ENCODE peak calls at places on chromosomes 1 and 21, in eight cellular contexts. H, T, G, O, E, J, D and M are unnamed samples.

GRCh38 chr1:151714820-151715725 is 1.5 kb downstream of the CELF3 start:
- DNase-seq in H (no peak), T (no peak), G (no peak), O (no peak), E (no peak), J (peak), D (no peak), M (no peak)

GRCh38 chr1:235990376-235990795 is 74.5 kb downstream of the NID1 start:
- DNase-seq in H (no peak), T (no peak), G (no peak), O (no peak), E (peak), J (no peak), D (peak), M (peak)

GRCh38 chr21:15617968-15618367 is 111.8 kb upstream of the USP25 start:
- DNase-seq in H (no peak), T (no peak), G (no peak), O (no peak), E (peak), J (peak), D (peak), M (peak)

GRCh38 chr21:41167348-41168342 is at the start of gene BACE2:
- DNase-seq in H (peak), T (peak), G (peak), O (peak), E (peak), J (peak), D (peak), M (peak)

GRCh38 chr1:177328251-177328650 is 157.5 kb downstream of the BRINP2 start:
- DNase-seq in H (no peak), T (no peak), G (no peak), O (no peak), E (no peak), J (no peak), D (no peak), M (no peak)

GRCh38 chr1:73593379-73593778 is 604.6 kb downstream of the LRRIQ3 start:
- DNase-seq in H (no peak), T (no peak), G (peak), O (no peak), E (peak), J (peak), D (no peak), M (peak)

GRCh38 chr1:167052389-167052788 is 37.8 kb downstream of the GPA33 start:
- DNase-seq in H (peak), T (no peak), G (no peak), O (peak), E (peak), J (peak), D (no peak), M (no peak)

GRCh38 chr1:35016406-35016805 is 15.3 kb downstream of the ZMYM6 start:
- DNase-seq in H (no peak), T (no peak), G (no peak), O (no peak), E (no peak), J (no peak), D (no peak), M (no peak)

GRCh38 chr1:201399352-201400126 is 415 bp upstream of the LAD1 start:
- DNase-seq in H (peak), T (peak), G (no peak), O (no peak), E (peak), J (peak), D (no peak), M (no peak)

GRCh38 chr1:226201029-226201593 is 14.6 kb upstream of the ACBD3 start:
- DNase-seq in H (peak), T (no peak), G (no peak), O (no peak), E (peak), J (peak), D (peak), M (no peak)

GRCh38 chr1:939511-940107 is 15.9 kb downstream of the SAMD11 start:
- DNase-seq in H (no peak), T (no peak), G (no peak), O (no peak), E (no peak), J (no peak), D (no peak), M (no peak)

GRCh38 chr1:192303029-192303428 is 13.8 kb upstream of the RGS21 start:
- DNase-seq in H (no peak), T (no peak), G (no peak), O (no peak), E (no peak), J (no peak), D (peak), M (peak)

GRCh38 chr1:203799157-203799556 is 3.7 kb downstream of the ZBED6 start:
- DNase-seq in H (no peak), T (no peak), G (no peak), O (no peak), E (no peak), J (no peak), D (no peak), M (no peak)

GRCh38 chr21:28099296-28099695 is 893.4 kb downstream of the LTN1 start:
- DNase-seq in H (no peak), T (no peak), G (no peak), O (no peak), E (no peak), J (no peak), D (peak), M (peak)

GRCh38 chr1:41657101-41657500 is 172.6 kb upstream of the EDN2 start:
- DNase-seq in H (no peak), T (no peak), G (no peak), O (no peak), E (no peak), J (no peak), D (no peak), M (no peak)

GRCh38 chr1:25743164-25744139 is 56.5 kb upstream of the SELENON start:
- DNase-seq in H (no peak), T (peak), G (no peak), O (no peak), E (no peak), J (no peak), D (peak), M (peak)

GRCh38 chr1:183195146-183195571 is 9.1 kb downstream of the LAMC2 start:
- DNase-seq in H (no peak), T (no peak), G (no peak), O (peak), E (peak), J (no peak), D (peak), M (peak)

GRCh38 chr1:67830226-67830625 is 3.0 kb downstream of the GNG12 start:
- DNase-seq in H (no peak), T (no peak), G (no peak), O (no peak), E (peak), J (no peak), D (no peak), M (peak)

GRCh38 chr1:241702436-241702835 is 50.4 kb downstream of the WDR64 start:
- DNase-seq in H (no peak), T (no peak), G (no peak), O (no peak), E (peak), J (no peak), D (peak), M (peak)

GRCh38 chr1:76477131-76477530 is 390.1 kb upstream of the ST6GALNAC5 start:
- DNase-seq in H (no peak), T (no peak), G (no peak), O (no peak), E (no peak), J (no peak), D (no peak), M (no peak)

GRCh38 chr1:1614204-1614953 is 921 bp upstream of the MIB2 start:
- DNase-seq in H (peak), T (peak), G (peak), O (no peak), E (peak), J (no peak), D (peak), M (peak)

GRCh38 chr1:229105822-229106525 is 164.9 kb upstream of the RAB4A start:
- DNase-seq in H (no peak), T (no peak), G (no peak), O (no peak), E (no peak), J (no peak), D (no peak), M (no peak)

GRCh38 chr1:231040019-231040799 is at the start of gene FAM89A:
- DNase-seq in H (peak), T (peak), G (no peak), O (peak), E (peak), J (peak), D (no peak), M (no peak)

GRCh38 chr1:206744683-206745082 is 25.9 kb upstream of the IL19 start:
- DNase-seq in H (no peak), T (no peak), G (no peak), O (no peak), E (no peak), J (no peak), D (peak), M (no peak)

GRCh38 chr1:218025454-218025853 is 259.6 kb upstream of the RRP15 start:
- DNase-seq in H (no peak), T (no peak), G (peak), O (no peak), E (peak), J (no peak), D (peak), M (peak)

GRCh38 chr1:2867861-2868260 is 66.4 kb upstream of the TTC34 start:
- DNase-seq in H (no peak), T (no peak), G (no peak), O (no peak), E (no peak), J (no peak), D (no peak), M (no peak)
- TF ChIP-seq CTCF in H (no peak), T (no peak), G (no peak), O (no peak), E (peak), J (peak), D (no peak), M (no peak)

GRCh38 chr1:244865028-244865371 is 657 bp upstream of the HNRNPU start:
- DNase-seq in H (peak), T (no peak), G (no peak), O (peak), E (no peak), J (peak), D (no peak), M (no peak)

GRCh38 chr1:244865820-244866219 is 1.5 kb upstream of the HNRNPU start:
- DNase-seq in H (no peak), T (no peak), G (no peak), O (no peak), E (no peak), J (no peak), D (no peak), M (no peak)

GRCh38 chr1:244862699-244863490 is 1.4 kb downstream of the HNRNPU start:
- DNase-seq in H (peak), T (peak), G (peak), O (peak), E (peak), J (peak), D (peak), M (peak)

GRCh38 chr1:244863491-244864252 is 671 bp downstream of the HNRNPU start:
- DNase-seq in H (no peak), T (peak), G (no peak), O (no peak), E (no peak), J (no peak), D (no peak), M (no peak)

DNA sequence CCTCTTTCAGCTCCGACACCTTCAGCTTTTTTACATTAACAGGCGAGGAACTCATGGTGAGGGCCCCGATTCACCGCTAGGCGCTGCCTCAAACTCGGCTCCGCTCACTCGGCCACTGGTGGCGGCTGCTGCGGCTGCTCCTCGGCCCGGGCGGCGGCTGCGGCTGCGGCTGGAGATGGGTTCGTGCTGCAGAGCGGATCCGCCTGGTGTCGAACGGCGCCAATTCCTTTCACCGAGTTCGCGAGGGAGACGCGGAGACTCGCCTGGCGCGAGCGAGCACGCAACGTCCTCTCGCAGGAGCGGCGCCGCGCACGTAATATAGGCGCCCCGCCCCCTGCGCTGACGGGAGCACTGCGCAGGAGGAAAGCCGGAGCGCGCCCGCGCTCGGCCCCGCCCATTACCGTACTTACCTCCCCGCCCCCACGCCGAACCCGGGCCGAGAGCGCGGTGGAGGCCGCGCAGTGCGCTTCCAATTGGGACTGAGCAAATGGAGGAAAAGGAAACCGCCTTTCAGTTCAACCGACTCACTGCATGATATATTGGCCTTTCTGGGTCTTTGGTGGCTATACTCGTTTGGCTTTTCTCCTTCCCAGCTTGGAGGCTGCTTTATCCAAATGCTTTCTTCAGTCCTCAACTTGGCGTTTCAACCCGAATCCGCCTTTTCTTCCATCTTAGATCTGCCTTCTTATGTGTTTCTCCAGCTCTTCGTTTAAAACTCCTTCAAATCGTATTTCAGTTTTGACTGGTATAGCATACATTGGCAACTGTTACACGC is at the start of gene HNRNPU:
- DNase-seq in H (peak), T (peak), G (peak), O (peak), E (peak), J (peak), D (peak), M (peak)
- TF ChIP-seq CTCF in H (peak), T (peak), G (peak), O (no peak), E (no peak), J (no peak), D (peak), M (no peak)

DNA sequence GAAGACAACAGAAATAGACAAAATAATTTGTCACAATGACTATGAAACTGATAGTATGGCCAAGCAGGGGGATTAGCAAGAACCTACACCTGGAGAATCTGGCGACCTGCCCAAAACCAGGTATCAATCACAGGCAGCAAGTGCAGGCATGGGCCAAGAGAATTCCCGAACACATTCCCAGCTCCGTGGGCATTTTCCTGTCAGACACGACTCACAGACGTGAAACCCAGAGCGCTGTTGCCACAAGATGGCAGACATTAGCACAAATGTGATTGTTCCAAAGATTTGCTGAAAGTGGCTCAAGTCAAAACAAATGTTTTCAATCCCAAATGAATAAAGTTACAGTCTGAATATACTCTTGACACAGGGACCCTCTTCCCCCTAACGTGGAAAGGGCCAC is 36.8 kb downstream of the HLCS start:
- DNase-seq in H (no peak), T (no peak), G (no peak), O (no peak), E (peak), J (peak), D (peak), M (no peak)
- TF ChIP-seq CTCF in H (peak), T (no peak), G (peak), O (peak), E (peak), J (peak), D (peak), M (peak)

GRCh38 chr1:44073528-44073927 is 42.3 kb upstream of the SLC6A9 start:
- DNase-seq in H (no peak), T (no peak), G (no peak), O (no peak), E (no peak), J (peak), D (no peak), M (no peak)

GRCh38 chr1:44078087-44078486 is 40.5 kb upstream of the KLF17 start:
- DNase-seq in H (no peak), T (no peak), G (no peak), O (no peak), E (no peak), J (no peak), D (no peak), M (no peak)

GRCh38 chr1:44077421-44077820 is 41.2 kb upstream of the KLF17 start:
- DNase-seq in H (no peak), T (no peak), G (no peak), O (no peak), E (no peak), J (no peak), D (peak), M (peak)

GRCh38 chr1:44074415-44074814 is 43.2 kb upstream of the SLC6A9 start:
- DNase-seq in H (no peak), T (no peak), G (no peak), O (no peak), E (no peak), J (no peak), D (no peak), M (no peak)

DNA sequence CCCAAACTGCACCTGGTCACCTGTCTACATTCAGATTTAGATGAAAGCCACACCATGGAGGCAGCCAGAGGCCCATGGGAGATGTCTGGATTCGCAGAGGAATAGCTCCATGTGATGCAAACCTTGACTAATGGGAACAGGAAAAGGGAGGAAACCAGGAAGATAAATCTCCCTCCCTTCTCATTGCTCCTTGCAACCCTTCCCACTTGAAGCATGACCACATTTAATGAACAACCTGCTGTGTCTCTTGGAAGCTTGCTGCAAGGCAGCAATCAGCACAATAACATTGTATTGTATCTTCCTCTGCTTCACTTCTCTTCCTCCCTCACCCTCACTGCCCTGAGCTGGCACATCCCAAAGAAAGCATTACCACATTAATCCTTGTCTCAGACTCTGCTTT is 42.5 kb upstream of the KLF17 start:
- DNase-seq in H (no peak), T (no peak), G (no peak), O (no peak), E (no peak), J (no peak), D (no peak), M (peak)
- TF ChIP-seq CTCF in H (no peak), T (no peak), G (no peak), O (no peak), E (no peak), J (no peak), D (no peak), M (no peak)

GRCh38 chr1:22143586-22144033 is 713 bp upstream of the WNT4 start:
- DNase-seq in H (peak), T (no peak), G (no peak), O (no peak), E (peak), J (peak), D (no peak), M (no peak)

GRCh38 chr1:22143065-22143514 is at the start of gene WNT4:
- DNase-seq in H (peak), T (peak), G (no peak), O (peak), E (peak), J (peak), D (no peak), M (peak)

GRCh38 chr1:22141948-22142314 is 966 bp downstream of the WNT4 start:
- DNase-seq in H (no peak), T (no peak), G (no peak), O (no peak), E (peak), J (peak), D (no peak), M (no peak)

GRCh38 chr1:22141493-22141892 is 1.4 kb downstream of the WNT4 start:
- DNase-seq in H (no peak), T (no peak), G (no peak), O (no peak), E (no peak), J (no peak), D (no peak), M (no peak)

GRCh38 chr1:22142315-22143064 is 407 bp downstream of the WNT4 start:
- DNase-seq in H (no peak), T (no peak), G (no peak), O (peak), E (peak), J (peak), D (no peak), M (no peak)
- TF ChIP-seq CTCF in H (peak), T (no peak), G (no peak), O (no peak), E (no peak), J (no peak), D (no peak), M (no peak)

GRCh38 chr1:247343801-247344200 is 12.1 kb upstream of the ZNF496 start:
- DNase-seq in H (no peak), T (no peak), G (no peak), O (no peak), E (no peak), J (peak), D (no peak), M (no peak)
- TF ChIP-seq CTCF in H (no peak), T (no peak), G (no peak), O (no peak), E (no peak), J (no peak), D (no peak), M (no peak)

GRCh38 chr1:222713091-222714012 is 988 bp downstream of the BROX start:
- DNase-seq in H (peak), T (peak), G (peak), O (peak), E (peak), J (peak), D (peak), M (peak)
- TF ChIP-seq CTCF in H (no peak), T (no peak), G (no peak), O (no peak), E (no peak), J (peak), D (no peak), M (no peak)

GRCh38 chr21:17270234-17270633 is 242.6 kb upstream of the CXADR start:
- DNase-seq in H (no peak), T (no peak), G (peak), O (peak), E (peak), J (peak), D (peak), M (peak)
- TF ChIP-seq CTCF in H (peak), T (peak), G (peak), O (peak), E (peak), J (peak), D (peak), M (peak)